ENCODE peak calls at places on chromosomes 11 and 22, in six cellular contexts. V, I, R, K, T and C are unnamed samples.

GRCh38 chr11:13277719-13278619 is at the start of gene BMAL1:
- DNase-seq in R (no peak), K (peak; percentile 33), T (no peak), I (no peak), V (peak; percentile 53), C (peak; percentile 23)

GRCh38 chr11:10460611-10461275 is 5.7 kb downstream of the AMPD3 start:
- DNase-seq in I (no peak), V (no peak), T (no peak), R (no peak), K (peak; percentile 44), C (no peak)

GRCh38 chr11:13354335-13354734 is 76.7 kb downstream of the BMAL1 start:
- DNase-seq in I (no peak), V (no peak), K (no peak), R (no peak), T (no peak), C (peak; percentile 56)

GRCh38 chr11:13368041-13368446 is 90.5 kb downstream of the BMAL1 start:
- DNase-seq in R (peak; percentile 43), I (no peak), K (no peak), V (no peak), T (no peak), C (peak; percentile 15)

GRCh38 chr22:22462813-22463567 is 45.6 kb downstream of the ZNF280B start:
- DNase-seq in K (no peak), V (no peak), I (no peak), R (no peak), T (no peak), C (no peak)

GRCh38 chr11:66969584-66970205 is 5.4 kb upstream of the C11orf86 start:
- DNase-seq in R (peak; percentile 86), T (peak; percentile 75), I (no peak), V (no peak), K (no peak), C (peak; percentile 75)

GRCh38 chr11:126514061-126514713 is 158.7 kb downstream of the ST3GAL4 start:
- DNase-seq in K (no peak), R (no peak), I (no peak), V (no peak), T (no peak), C (no peak)

GRCh38 chr22:34808618-34809017 is 257.3 kb upstream of the ISX start:
- DNase-seq in R (no peak), T (no peak), I (no peak), K (no peak), V (no peak), C (no peak)

GRCh38 chr22:28448625-28449024 is 231.0 kb downstream of the TTC28 start:
- DNase-seq in R (no peak), K (no peak), I (no peak), T (no peak), V (no peak), C (no peak)

GRCh38 chr11:66313321-66314185 is 3.3 kb downstream of the CD248 start:
- DNase-seq in T (no peak), R (no peak), V (no peak), I (no peak), K (no peak), C (peak; percentile 32)

GRCh38 chr11:108672113-108672512 is 7.2 kb downstream of the DDX10 start:
- DNase-seq in T (no peak), V (no peak), K (no peak), I (no peak), R (peak; percentile 24), C (peak; percentile 71)

GRCh38 chr11:26149585-26149984 is 182.3 kb upstream of the ANO3 start:
- DNase-seq in I (no peak), K (no peak), R (no peak), T (no peak), V (no peak), C (no peak)

GRCh38 chr22:49964493-49965290 is 4.1 kb downstream of the PIM3 start:
- DNase-seq in T (no peak), V (no peak), I (no peak), R (no peak), K (no peak), C (no peak)

GRCh38 chr11:28383471-28383870 is 275.3 kb downstream of the METTL15 start:
- DNase-seq in R (no peak), T (no peak), K (no peak), I (no peak), V (no peak), C (no peak)

GRCh38 chr22:44523981-44524759 is 26.1 kb upstream of the RTL6 start:
- DNase-seq in R (peak; percentile 53), I (no peak), T (peak; percentile 59), K (no peak), V (no peak), C (peak; percentile 97)

GRCh38 chr11:128497057-128497957 is 90.1 kb downstream of the ETS1 start:
- DNase-seq in I (no peak), V (no peak), T (peak; percentile 100), K (no peak), R (peak; percentile 95), C (peak; percentile 96)

GRCh38 chr11:47591764-47592163 is 2.4 kb downstream of the C1QTNF4 start:
- DNase-seq in K (no peak), R (no peak), V (no peak), I (no peak), T (no peak), C (no peak)

GRCh38 chr22:20582520-20583361 is 75.3 kb downstream of the MED15 start:
- DNase-seq in R (no peak), T (no peak), I (no peak), V (no peak), K (no peak), C (no peak)

GRCh38 chr11:126636911-126637799 is 281.7 kb downstream of the ST3GAL4 start:
- DNase-seq in T (no peak), I (no peak), K (no peak), R (no peak), V (no peak), C (peak; percentile 26)

GRCh38 chr11:1453611-1454386 is 32.8 kb downstream of the MOB2 start:
- DNase-seq in K (peak; percentile 82), R (no peak), T (no peak), V (peak; percentile 28), I (no peak), C (no peak)

GRCh38 chr22:21641795-21642583 is at the start of gene SDF2L1:
- DNase-seq in I (peak; percentile 94), T (peak; percentile 94), K (peak; percentile 99), R (peak; percentile 93), V (peak; percentile 99), C (peak; percentile 99)

GRCh38 chr11:62879554-62879953 is 1.1 kb upstream of the SLC3A2 start:
- DNase-seq in V (no peak), I (no peak), R (no peak), T (no peak), K (no peak), C (peak; percentile 49)

GRCh38 chr11:933002-933820 is 7.5 kb downstream of the AP2A2 start:
- DNase-seq in I (no peak), R (no peak), V (no peak), T (no peak), K (no peak), C (peak; percentile 43)